ENCODE peak calls at places on chromosomes 1 and 21, in seven cellular contexts. Z, D, C, P, W, L and I are unnamed samples.

GRCh38 chr1:202618387-202619022 is 91.7 kb downstream of the SYT2 start:
- DNase-seq in Z (peak), D (no peak), C (no peak), P (no peak), W (no peak), L (no peak), I (no peak)

GRCh38 chr1:119253366-119253765 is 112.9 kb upstream of the WARS2 start:
- DNase-seq in Z (peak), D (no peak), C (no peak), P (no peak), W (no peak), L (no peak), I (no peak)

GRCh38 chr1:212269306-212269705 is 15.9 kb upstream of the PPP2R5A start:
- DNase-seq in Z (no peak), D (no peak), C (no peak), P (no peak), W (no peak), L (no peak), I (no peak)

GRCh38 chr1:35931424-35932157 is 686 bp downstream of the AGO3 start:
- DNase-seq in Z (peak), D (peak), C (no peak), P (no peak), W (peak), L (peak), I (peak)

GRCh38 chr21:36703123-36703522 is 4.2 kb downstream of the SIM2 start:
- DNase-seq in Z (no peak), D (no peak), C (no peak), P (no peak), W (no peak), L (no peak), I (no peak)

GRCh38 chr1:49346767-49347349 is 570.2 kb upstream of the BEND5 start:
- DNase-seq in Z (no peak), D (peak), C (no peak), P (no peak), W (no peak), L (no peak), I (no peak)

GRCh38 chr1:38076038-38076437 is 29.4 kb upstream of the POU3F1 start:
- DNase-seq in Z (peak), D (no peak), C (no peak), P (no peak), W (no peak), L (no peak), I (peak)

GRCh38 chr1:41322835-41323234 is 38.4 kb upstream of the FOXO6 start:
- DNase-seq in Z (no peak), D (peak), C (no peak), P (peak), W (peak), L (peak), I (peak)

DNA sequence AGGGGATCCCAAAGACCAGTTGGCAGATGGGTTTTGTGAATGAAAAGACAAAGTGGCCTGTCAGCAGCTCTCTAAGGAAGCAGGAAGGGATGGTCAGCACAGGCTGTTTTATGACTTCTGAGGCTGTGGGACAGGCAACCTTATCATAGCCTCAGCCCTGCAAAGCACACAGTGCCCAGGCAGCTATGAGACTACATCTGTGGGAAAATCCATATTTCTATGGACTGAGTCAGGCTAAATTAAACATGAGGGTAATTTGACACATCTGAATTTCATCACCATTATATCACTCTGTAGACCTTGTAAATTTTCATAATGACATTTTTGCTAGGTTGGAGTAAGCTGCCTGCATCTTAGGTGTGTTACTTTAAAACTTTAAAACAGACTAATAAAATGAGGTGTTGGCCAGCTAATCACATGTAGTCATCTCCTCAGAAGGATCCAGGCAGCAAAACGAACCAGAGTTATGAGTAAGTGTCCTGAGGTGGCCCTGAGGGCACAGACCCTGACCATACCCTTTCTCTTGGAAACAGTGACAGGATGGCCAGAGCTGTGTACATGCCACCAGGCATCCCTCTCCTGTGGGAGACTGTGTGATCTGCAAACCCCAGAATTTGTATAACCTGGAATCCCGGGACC is 14.6 kb downstream of the NGF start:
- DNase-seq in Z (peak), D (peak), C (no peak), P (no peak), W (no peak), L (no peak), I (no peak)
- TF ChIP-seq RAD21 in Z (no peak), D (no peak), C (no peak), P (no peak), W (no peak), L (no peak), I (no peak)

DNA sequence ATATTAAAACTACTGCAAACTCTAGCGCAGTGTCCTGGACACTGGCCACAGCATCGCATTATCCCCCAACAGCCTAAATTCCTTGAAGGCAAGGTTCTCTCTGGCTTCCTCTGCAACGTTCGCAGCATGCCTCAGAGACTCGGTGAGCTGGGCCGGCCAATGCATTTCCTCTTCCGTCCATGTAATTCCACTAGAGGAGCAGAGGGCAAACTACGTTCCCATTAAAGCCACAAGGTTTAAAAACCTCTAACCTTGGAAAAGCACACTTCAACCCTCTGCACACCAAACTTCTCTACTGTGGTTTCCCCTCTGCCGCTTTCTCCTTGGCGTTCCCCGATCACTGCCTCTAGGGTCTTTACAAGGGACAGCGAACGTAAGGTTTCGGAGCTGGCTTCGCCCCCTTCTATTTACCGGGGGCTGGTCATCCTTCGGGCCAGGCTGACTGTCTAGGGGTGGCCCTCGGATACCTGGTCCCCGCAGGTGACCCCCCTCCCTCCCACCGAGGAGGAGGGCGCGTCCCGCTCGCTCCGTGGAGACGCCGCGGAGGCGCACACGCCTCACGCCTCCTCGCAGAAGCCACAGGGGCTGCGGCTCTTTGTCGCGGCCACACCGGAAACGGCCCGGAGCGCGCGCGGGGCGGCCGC is 451 bp upstream of the SMYD2 start:
- DNase-seq in Z (peak), D (peak), C (no peak), P (no peak), W (peak), L (peak), I (peak)
- TF ChIP-seq RAD21 in Z (no peak), D (no peak), C (no peak), P (no peak), W (no peak), L (no peak), I (no peak)

GRCh38 chr1:191702124-191702523 is 456.1 kb upstream of the RGS18 start:
- DNase-seq in Z (no peak), D (no peak), C (no peak), P (no peak), W (no peak), L (no peak), I (no peak)

GRCh38 chr1:191711961-191712360 is 446.3 kb upstream of the RGS18 start:
- DNase-seq in Z (no peak), D (no peak), C (no peak), P (no peak), W (no peak), L (no peak), I (no peak)

GRCh38 chr1:191709215-191709614 is 449.0 kb upstream of the RGS18 start:
- DNase-seq in Z (no peak), D (no peak), C (no peak), P (no peak), W (no peak), L (no peak), I (no peak)

GRCh38 chr1:191707288-191707687 is 451.0 kb upstream of the RGS18 start:
- DNase-seq in Z (peak), D (no peak), C (no peak), P (no peak), W (no peak), L (no peak), I (no peak)
- TF ChIP-seq RAD21 in Z (no peak), D (no peak), C (no peak), P (no peak), W (no peak), L (no peak), I (no peak)

GRCh38 chr1:1908506-1908791 is 6.6 kb upstream of the CALML6 start:
- DNase-seq in Z (no peak), D (no peak), C (no peak), P (no peak), W (no peak), L (no peak), I (no peak)
- TF ChIP-seq RAD21 in Z (no peak), D (no peak), C (no peak), P (no peak), W (no peak), L (no peak), I (no peak)

GRCh38 chr1:85366391-85366790 is 90.0 kb upstream of the BCL10 start:
- DNase-seq in Z (peak), D (no peak), C (no peak), P (no peak), W (no peak), L (no peak), I (no peak)
- TF ChIP-seq RAD21 in Z (no peak), D (no peak), C (no peak), P (no peak), W (no peak), L (no peak), I (no peak)

GRCh38 chr1:155218854-155219591 is 10.5 kb downstream of the MTX1 start:
- DNase-seq in Z (peak), D (peak), C (peak), P (no peak), W (no peak), L (peak), I (peak)
- TF ChIP-seq RAD21 in Z (no peak), D (no peak), C (no peak), P (no peak), W (no peak), L (no peak), I (no peak)

GRCh38 chr1:217036757-217037156 is 313.5 kb upstream of the ESRRG start:
- DNase-seq in Z (no peak), D (no peak), C (no peak), P (no peak), W (no peak), L (no peak), I (no peak)

GRCh38 chr1:217039926-217040325 is 316.7 kb upstream of the ESRRG start:
- DNase-seq in Z (no peak), D (no peak), C (no peak), P (no peak), W (no peak), L (no peak), I (no peak)

DNA sequence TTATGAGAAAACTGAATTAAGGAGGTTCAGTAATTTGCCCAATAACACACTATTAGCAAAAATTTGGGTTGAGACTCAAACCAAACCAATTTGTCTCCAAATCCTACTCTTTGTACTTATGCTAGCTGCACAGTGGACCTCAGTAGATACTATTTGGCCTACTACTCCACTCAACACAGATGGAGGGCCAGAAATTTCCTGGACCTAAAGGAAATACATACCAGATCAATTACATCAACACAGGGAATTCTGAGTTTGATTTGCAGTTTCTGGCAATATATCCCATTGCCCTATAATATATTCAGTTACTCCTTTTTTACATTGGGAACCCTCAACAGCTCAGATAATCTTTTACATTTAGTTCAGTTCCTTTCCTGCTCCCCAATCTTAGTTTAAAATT is 317.5 kb upstream of the ESRRG start:
- DNase-seq in Z (peak), D (no peak), C (no peak), P (no peak), W (no peak), L (no peak), I (no peak)
- TF ChIP-seq RAD21 in Z (no peak), D (no peak), C (no peak), P (no peak), W (no peak), L (no peak), I (no peak)

DNA sequence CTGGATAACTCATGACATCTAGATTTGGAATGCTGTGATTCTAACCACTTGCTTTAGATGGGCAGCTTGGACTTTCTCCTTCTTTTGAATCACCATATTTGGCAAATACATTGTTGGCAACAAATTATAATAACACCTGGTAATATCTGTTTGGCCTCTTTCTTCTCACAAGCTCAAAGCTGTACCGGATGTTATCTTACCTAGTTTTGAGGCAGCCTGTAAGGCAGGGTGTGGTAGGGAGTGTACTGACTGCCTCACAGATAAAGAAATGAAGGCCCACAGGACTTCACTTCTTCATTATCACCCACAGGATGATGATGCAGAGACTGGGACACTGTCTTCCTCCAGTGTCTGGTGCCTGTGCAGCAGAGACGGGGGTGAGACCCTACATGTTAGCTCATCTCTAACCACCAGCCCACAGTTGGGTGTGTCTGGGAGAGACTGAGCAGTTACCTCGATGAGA is 28.5 kb downstream of the TUFT1 start:
- DNase-seq in Z (no peak), D (no peak), C (no peak), P (no peak), W (no peak), L (no peak), I (peak)
- TF ChIP-seq RAD21 in Z (no peak), D (no peak), C (no peak), P (no peak), W (no peak), L (no peak), I (no peak)

GRCh38 chr1:64046243-64046642 is 157.2 kb upstream of the UBE2U start:
- DNase-seq in Z (no peak), D (no peak), C (no peak), P (no peak), W (no peak), L (no peak), I (no peak)
- TF ChIP-seq RAD21 in Z (no peak), D (no peak), C (no peak), P (no peak), W (no peak), L (no peak), I (no peak)